ENCODE peak calls at places on chromosomes 1 and 21, in four cellular contexts. B is fibroblast of lung, X is trophoblast cell, J is Karpas-422. T is an unnamed sample.

GRCh38 chr1:26014179-26014578 is 7.4 kb upstream of the EXTL1 start:
- DNase-seq in B (no peak), X (no peak), J (no peak), T (no peak)

GRCh38 chr1:7022058-7022457 is 236.8 kb downstream of the CAMTA1 start:
- DNase-seq in B (no peak), X (no peak), J (no peak), T (no peak)

GRCh38 chr1:54743416-54743815 is 20.9 kb downstream of the PARS2 start:
- DNase-seq in B (no peak), X (no peak), J (no peak), T (no peak)

GRCh38 chr21:16085436-16085835 is 355.7 kb downstream of the USP25 start:
- DNase-seq in B (peak), X (no peak), J (no peak), T (no peak)

GRCh38 chr1:62588000-62588399 is 9.3 kb upstream of the ANGPTL3 start:
- DNase-seq in B (no peak), X (no peak), J (no peak), T (no peak)

GRCh38 chr1:116763116-116763786 is 9.0 kb downstream of the CD2 start:
- DNase-seq in B (peak), X (no peak), J (no peak), T (no peak)

GRCh38 chr1:3892748-3893147 is 7.3 kb downstream of the C1orf174 start:
- DNase-seq in B (no peak), X (no peak), J (no peak), T (no peak)

GRCh38 chr1:210596641-210597040 is 267.9 kb downstream of the HHAT start:
- DNase-seq in B (no peak), X (no peak), J (no peak), T (no peak)

GRCh38 chr1:117568999-117569398 is 36.8 kb upstream of the TENT5C start:
- DNase-seq in B (no peak), X (no peak), J (no peak), T (no peak)

GRCh38 chr1:59076612-59077011 is 220.3 kb upstream of the FGGY start:
- DNase-seq in B (peak), X (no peak), J (no peak), T (no peak)

GRCh38 chr1:119805247-119805646 is 6.0 kb downstream of the REG4 start:
- DNase-seq in B (no peak), X (no peak), J (no peak), T (no peak)

GRCh38 chr21:38220270-38220737 is 36.5 kb upstream of the KCNJ15 start:
- DNase-seq in B (peak), X (no peak), J (no peak), T (no peak)

GRCh38 chr1:41919764-41920397 is 1.2 kb upstream of the HIVEP3 start:
- DNase-seq in B (peak), X (peak), J (peak), T (no peak)

GRCh38 chr1:161994153-161994814 is 29.4 kb downstream of the OLFML2B start:
- DNase-seq in B (peak), X (no peak), J (no peak), T (no peak)

GRCh38 chr1:11569551-11569950 is 84.7 kb downstream of the FBXO2 start:
- DNase-seq in B (no peak), X (no peak), J (no peak), T (no peak)

GRCh38 chr1:46183119-46183842 is 7.0 kb upstream of the P3R3URF start:
- DNase-seq in B (peak), X (peak), J (no peak), T (peak)

GRCh38 chr1:46181343-46182260 is 5.3 kb upstream of the P3R3URF start:
- DNase-seq in B (peak), X (peak), J (no peak), T (peak)

GRCh38 chr1:46176211-46176865 is at the start of gene P3R3URF:
- DNase-seq in B (no peak), X (no peak), J (peak), T (no peak)

GRCh38 chr1:46180082-46180616 is 3.9 kb upstream of the P3R3URF start:
- DNase-seq in B (no peak), X (peak), J (peak), T (peak)

GRCh38 chr1:46179138-46180081 is 3.1 kb upstream of the P3R3URF start:
- DNase-seq in B (peak), X (peak), J (peak), T (peak)
- H2AFZ ChIP-seq in B (peak), X (no peak), J (peak), T (peak)

GRCh38 chr1:53376742-53377437 is 49.0 kb upstream of the LRP8 start:
- DNase-seq in B (no peak), X (no peak), J (no peak), T (no peak)
- H2AFZ ChIP-seq in B (no peak), X (no peak), J (no peak), T (no peak)

DNA sequence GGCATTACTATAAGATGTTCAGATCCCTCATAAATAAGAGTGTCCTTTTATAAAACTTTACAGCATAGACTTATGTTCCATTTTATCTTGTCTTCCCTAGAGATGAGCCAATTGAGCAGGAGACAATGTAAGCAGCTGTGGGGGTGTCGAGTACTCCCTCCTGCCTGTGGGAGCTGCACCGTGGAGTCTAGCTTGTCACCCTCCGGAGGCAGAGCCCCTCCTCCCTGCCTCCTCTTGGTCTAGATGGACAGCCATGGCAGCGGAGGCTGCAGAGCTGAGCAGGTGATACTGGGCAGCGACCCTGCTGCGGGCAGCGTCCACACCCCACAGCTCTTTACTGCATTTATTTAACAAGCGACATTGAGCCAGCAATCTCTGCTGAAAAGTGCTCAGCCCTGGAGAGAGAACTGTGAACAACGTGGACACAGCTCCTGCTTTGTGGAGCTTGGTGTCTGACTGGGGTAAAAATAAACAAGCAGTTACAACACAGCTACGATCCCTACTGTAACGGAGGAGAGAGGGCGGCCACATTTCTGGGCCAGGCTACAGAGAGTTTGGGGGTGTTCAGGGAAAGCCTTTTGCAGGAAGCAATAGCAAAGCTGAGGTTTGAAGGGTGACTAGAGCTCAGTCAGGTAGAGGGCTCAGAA is 12.8 kb upstream of the KIF21B start:
- DNase-seq in B (no peak), X (no peak), J (no peak), T (no peak)
- H2AFZ ChIP-seq in B (no peak), X (no peak), J (no peak), T (no peak)

GRCh38 chr1:39505289-39505688 is 13.9 kb downstream of the BMP8A start:
- DNase-seq in B (no peak), X (no peak), J (no peak), T (no peak)

GRCh38 chr1:39507230-39507928 is 15.9 kb downstream of the BMP8A start:
- DNase-seq in B (no peak), X (no peak), J (peak), T (no peak)

GRCh38 chr1:39508266-39508665 is 16.8 kb downstream of the BMP8A start:
- DNase-seq in B (no peak), X (no peak), J (no peak), T (no peak)

GRCh38 chr1:39509360-39510009 is 18.0 kb downstream of the BMP8A start:
- DNase-seq in B (peak), X (no peak), J (no peak), T (no peak)

GRCh38 chr1:39508857-39509305 is 17.4 kb downstream of the BMP8A start:
- DNase-seq in B (peak), X (no peak), J (no peak), T (no peak)
- H2AFZ ChIP-seq in B (peak), X (no peak), J (no peak), T (no peak)

GRCh38 chr1:84620720-84621313 is 46.6 kb upstream of the CTBS start:
- DNase-seq in B (peak), X (peak), J (peak), T (no peak)
- H2AFZ ChIP-seq in B (peak), X (peak), J (peak), T (peak)

DNA sequence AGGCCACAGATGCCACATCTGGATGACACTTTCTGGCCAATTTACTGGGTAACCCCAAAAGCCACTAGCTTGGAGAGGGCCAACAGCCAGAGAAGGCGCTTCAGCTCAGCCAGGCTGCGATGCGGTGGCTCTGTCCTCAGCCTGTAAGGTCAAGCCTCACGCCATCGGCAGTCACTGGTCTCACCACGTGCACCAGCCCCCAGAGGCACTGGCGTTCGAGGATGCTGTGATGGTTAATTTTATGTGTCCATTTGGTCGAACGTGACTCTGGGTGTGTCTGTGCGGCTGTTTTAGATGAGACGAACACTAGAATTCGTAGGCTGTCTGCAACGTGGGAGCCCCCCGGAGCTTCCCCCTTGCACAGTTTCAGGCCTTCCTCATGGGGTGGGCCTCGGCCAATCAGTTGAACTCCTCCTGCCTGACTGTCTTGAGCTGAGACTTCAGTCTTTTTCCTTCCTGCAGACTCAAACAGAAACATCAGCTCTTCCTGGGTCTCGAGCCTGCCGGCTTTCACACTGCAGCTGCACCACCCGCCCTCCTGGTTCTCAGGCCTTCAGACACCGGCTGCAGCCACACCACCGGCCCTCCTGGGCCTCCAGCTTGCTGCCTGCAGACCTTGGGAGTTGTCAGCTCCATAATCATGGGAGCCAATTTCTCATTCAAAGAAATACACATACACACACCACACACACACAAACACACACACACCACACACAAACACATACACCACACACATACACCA is 41.6 kb upstream of the SLC45A1 start:
- DNase-seq in B (no peak), X (no peak), J (no peak), T (no peak)
- H2AFZ ChIP-seq in B (no peak), X (no peak), J (no peak), T (no peak)

GRCh38 chr1:43452789-43453441 is 816 bp downstream of the HYI start:
- DNase-seq in B (peak), X (no peak), J (no peak), T (no peak)
- H2AFZ ChIP-seq in B (no peak), X (no peak), J (no peak), T (no peak)

DNA sequence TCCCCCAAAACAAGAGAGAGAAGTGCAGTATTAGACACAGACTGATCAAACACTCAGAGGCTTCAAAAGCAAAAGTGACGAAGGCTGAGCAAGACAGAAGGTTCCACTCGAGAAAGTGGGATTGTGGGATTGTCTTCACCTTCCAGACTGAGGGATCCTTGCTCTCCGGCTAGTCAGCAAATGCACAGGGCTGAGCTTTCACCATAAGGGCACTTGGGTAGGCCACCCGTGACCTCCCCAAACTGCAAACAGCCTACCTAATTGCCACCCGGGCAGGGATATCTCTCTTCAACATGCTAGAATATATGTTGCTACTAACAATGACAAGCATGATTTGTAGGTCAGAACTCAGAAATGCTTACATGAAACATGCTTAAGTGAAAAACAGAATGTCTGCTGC is 35.3 kb upstream of the RIPK4 start:
- DNase-seq in B (no peak), X (no peak), J (no peak), T (no peak)
- H2AFZ ChIP-seq in B (no peak), X (no peak), J (no peak), T (no peak)

GRCh38 chr1:36156329-36157114 is 562 bp downstream of the MAP7D1 start:
- DNase-seq in B (peak), X (peak), J (peak), T (no peak)
- H2AFZ ChIP-seq in B (no peak), X (peak), J (peak), T (no peak)

GRCh38 chr1:52601976-52602327 is 219 bp upstream of the GPX7 start:
- DNase-seq in B (peak), X (no peak), J (no peak), T (no peak)
- H2AFZ ChIP-seq in B (peak), X (peak), J (peak), T (peak)